ENCODE peak calls at places on chromosomes 11 and 22, in six cellular contexts. One of them, this sample, is unnamed. For H3K4me1, the result is how much of the 10 kb centered on the place peaks cover.

GRCh38 chr11:74746868-74747267 is 1.8 kb upstream of the RNF169 start:
- DNase-seq in IMR-90: no peak
- DNase-seq in HepG2: no peak
- DNase-seq in K562: no peak
- DNase-seq in HCT116: no peak
- DNase-seq in H1: no peak
- DNase-seq in this sample: no peak

GRCh38 chr11:59616396-59616982 is 915 bp upstream of the OSBP start:
- DNase-seq in IMR-90: no peak
- DNase-seq in HepG2: peak
- DNase-seq in K562: peak
- DNase-seq in HCT116: no peak
- DNase-seq in H1: no peak
- DNase-seq in this sample: no peak

GRCh38 chr11:15909937-15910598 is 446.3 kb downstream of the SOX6 start:
- DNase-seq in IMR-90: no peak
- DNase-seq in HepG2: no peak
- DNase-seq in K562: no peak
- DNase-seq in HCT116: no peak
- DNase-seq in H1: no peak
- DNase-seq in this sample: no peak

GRCh38 chr11:132576706-132577105 is 955.6 kb downstream of the OPCML start:
- DNase-seq in IMR-90: peak
- DNase-seq in HepG2: no peak
- DNase-seq in K562: no peak
- DNase-seq in HCT116: no peak
- DNase-seq in H1: no peak
- DNase-seq in this sample: no peak

GRCh38 chr11:93694586-93694985 is 33.1 kb downstream of the CEP295 start:
- DNase-seq in IMR-90: no peak
- DNase-seq in HepG2: no peak
- DNase-seq in K562: no peak
- DNase-seq in HCT116: no peak
- DNase-seq in H1: no peak
- DNase-seq in this sample: no peak

GRCh38 chr11:36465449-36466163 is 44.5 kb downstream of the TRAF6 start:
- DNase-seq in IMR-90: peak
- DNase-seq in HepG2: no peak
- DNase-seq in K562: no peak
- DNase-seq in HCT116: no peak
- DNase-seq in H1: no peak
- DNase-seq in this sample: no peak

GRCh38 chr11:113532697-113533424 is 57.7 kb upstream of the DRD2 start:
- DNase-seq in IMR-90: peak
- DNase-seq in HepG2: peak
- DNase-seq in K562: peak
- DNase-seq in HCT116: peak
- DNase-seq in H1: peak
- DNase-seq in this sample: peak

GRCh38 chr11:8911040-8911823 is at the start of gene AKIP1:
- DNase-seq in IMR-90: peak
- DNase-seq in HepG2: peak
- DNase-seq in K562: peak
- DNase-seq in HCT116: peak
- DNase-seq in H1: peak
- DNase-seq in this sample: peak

GRCh38 chr11:121721961-121722360 is 269.2 kb upstream of the SORL1-AS1 start:
- DNase-seq in IMR-90: no peak
- DNase-seq in HepG2: no peak
- DNase-seq in K562: no peak
- DNase-seq in HCT116: no peak
- DNase-seq in H1: no peak
- DNase-seq in this sample: no peak

GRCh38 chr11:111510311-111510710 is 1.9 kb downstream of the BTG4 start:
- DNase-seq in IMR-90: peak
- DNase-seq in HepG2: no peak
- DNase-seq in K562: no peak
- DNase-seq in HCT116: no peak
- DNase-seq in H1: no peak
- DNase-seq in this sample: no peak

GRCh38 chr11:61954106-61955030 is 4.2 kb downstream of the BEST1 start:
- DNase-seq in IMR-90: no peak
- DNase-seq in HepG2: no peak
- DNase-seq in K562: peak
- DNase-seq in HCT116: no peak
- DNase-seq in H1: peak
- DNase-seq in this sample: no peak

GRCh38 chr11:86116386-86116726 is 47.5 kb upstream of the PICALM start:
- DNase-seq in IMR-90: peak
- DNase-seq in HepG2: no peak
- DNase-seq in K562: no peak
- DNase-seq in HCT116: no peak
- DNase-seq in H1: no peak
- DNase-seq in this sample: no peak

GRCh38 chr22:33038131-33038772 is 19.9 kb downstream of the SYN3 start:
- DNase-seq in IMR-90: no peak
- DNase-seq in HepG2: no peak
- DNase-seq in K562: no peak
- DNase-seq in HCT116: no peak
- DNase-seq in H1: no peak
- DNase-seq in this sample: no peak

GRCh38 chr11:16876053-16876752 is 137.8 kb downstream of the C11orf58 start:
- DNase-seq in IMR-90: no peak
- DNase-seq in HepG2: no peak
- DNase-seq in K562: no peak
- DNase-seq in HCT116: no peak
- DNase-seq in H1: no peak
- DNase-seq in this sample: no peak

GRCh38 chr22:32967285-32968101 is 90.7 kb downstream of the SYN3 start:
- DNase-seq in IMR-90: no peak
- DNase-seq in HepG2: peak
- DNase-seq in K562: no peak
- DNase-seq in HCT116: no peak
- DNase-seq in H1: no peak
- DNase-seq in this sample: no peak

GRCh38 chr22:36368359-36368983 is 19.3 kb downstream of the MYH9 start:
- DNase-seq in IMR-90: peak
- DNase-seq in HepG2: peak
- DNase-seq in K562: peak
- DNase-seq in HCT116: no peak
- DNase-seq in H1: no peak
- DNase-seq in this sample: peak

GRCh38 chr22:31488988-31489617 is 539 bp downstream of the EIF4ENIF1 start:
- DNase-seq in IMR-90: peak
- DNase-seq in HepG2: no peak
- DNase-seq in K562: peak
- DNase-seq in HCT116: no peak
- DNase-seq in H1: peak
- DNase-seq in this sample: peak

GRCh38 chr22:36323182-36323854 is 64.4 kb downstream of the MYH9 start:
- DNase-seq in IMR-90: peak
- DNase-seq in HepG2: no peak
- DNase-seq in K562: no peak
- DNase-seq in HCT116: no peak
- DNase-seq in H1: no peak
- DNase-seq in this sample: peak

GRCh38 chr22:24847490-24847889 is 41.5 kb downstream of the SGSM1 start:
- DNase-seq in IMR-90: no peak
- DNase-seq in HepG2: no peak
- DNase-seq in K562: no peak
- DNase-seq in HCT116: no peak
- DNase-seq in H1: no peak
- DNase-seq in this sample: no peak

GRCh38 chr22:17921871-17922821 is 102.2 kb downstream of the MICAL3 start:
- DNase-seq in IMR-90: no peak
- DNase-seq in HepG2: peak
- DNase-seq in K562: peak
- DNase-seq in HCT116: no peak
- DNase-seq in H1: peak
- DNase-seq in this sample: no peak

GRCh38 chr11:66687831-66688281 is 10.2 kb upstream of the RBM4B start:
- DNase-seq in IMR-90: no peak
- DNase-seq in HepG2: no peak
- DNase-seq in K562: no peak
- DNase-seq in HCT116: no peak
- DNase-seq in H1: no peak
- DNase-seq in this sample: no peak

GRCh38 chr11:66686100-66686785 is 8.6 kb upstream of the RBM4B start:
- DNase-seq in IMR-90: no peak
- DNase-seq in HepG2: no peak
- DNase-seq in K562: no peak
- DNase-seq in HCT116: no peak
- DNase-seq in H1: no peak
- DNase-seq in this sample: no peak

GRCh38 chr11:66688561-66689534 is 11.2 kb upstream of the RBM4B start:
- DNase-seq in IMR-90: no peak
- DNase-seq in HepG2: no peak
- DNase-seq in K562: no peak
- DNase-seq in HCT116: no peak
- DNase-seq in H1: no peak
- DNase-seq in this sample: no peak

GRCh38 chr11:66685276-66686099 is 7.8 kb upstream of the RBM4B start:
- DNase-seq in IMR-90: no peak
- DNase-seq in HepG2: no peak
- DNase-seq in K562: no peak
- DNase-seq in HCT116: no peak
- DNase-seq in H1: no peak
- DNase-seq in this sample: no peak

GRCh38 chr11:66686801-66687750 is 9.4 kb upstream of the RBM4B start:
- DNase-seq in IMR-90: no peak
- DNase-seq in HepG2: no peak
- DNase-seq in K562: no peak
- DNase-seq in HCT116: no peak
- DNase-seq in H1: no peak
- DNase-seq in this sample: no peak
- H2AFZ ChIP-seq in IMR-90: no peak
- H2AFZ ChIP-seq in HepG2: no peak
- H2AFZ ChIP-seq in K562: no peak
- H2AFZ ChIP-seq in HCT116: no peak
- H2AFZ ChIP-seq in H1: no peak
- H2AFZ ChIP-seq in this sample: no peak

GRCh38 chr11:45899448-45900174 is 7.5 kb downstream of the FREY1 start:
- DNase-seq in IMR-90: peak
- DNase-seq in HepG2: peak
- DNase-seq in K562: peak
- DNase-seq in HCT116: no peak
- DNase-seq in H1: peak
- DNase-seq in this sample: peak
- TF ChIP-seq POLR2A in IMR-90: no peak
- TF ChIP-seq POLR2A in HepG2: no peak
- TF ChIP-seq POLR2A in K562: no peak
- TF ChIP-seq POLR2A in HCT116: no peak
- TF ChIP-seq POLR2A in H1: no peak
- TF ChIP-seq POLR2A in this sample: no peak

GRCh38 chr22:28906312-28906711 is 22.9 kb downstream of the ZNRF3 start:
- DNase-seq in IMR-90: no peak
- DNase-seq in HepG2: no peak
- DNase-seq in K562: no peak
- DNase-seq in HCT116: no peak
- DNase-seq in H1: no peak
- DNase-seq in this sample: no peak

GRCh38 chr22:28909375-28909774 is 26.0 kb downstream of the ZNRF3 start:
- DNase-seq in IMR-90: peak
- DNase-seq in HepG2: no peak
- DNase-seq in K562: peak
- DNase-seq in HCT116: no peak
- DNase-seq in H1: no peak
- DNase-seq in this sample: no peak

GRCh38 chr22:28904211-28904808 is 20.9 kb downstream of the ZNRF3 start:
- DNase-seq in IMR-90: peak
- DNase-seq in HepG2: no peak
- DNase-seq in K562: no peak
- DNase-seq in HCT116: no peak
- DNase-seq in H1: no peak
- DNase-seq in this sample: peak

GRCh38 chr22:28905433-28905832 is 22.1 kb downstream of the ZNRF3 start:
- DNase-seq in IMR-90: no peak
- DNase-seq in HepG2: no peak
- DNase-seq in K562: no peak
- DNase-seq in HCT116: no peak
- DNase-seq in H1: no peak
- DNase-seq in this sample: no peak

GRCh38 chr22:28907311-28908008 is 24.1 kb downstream of the ZNRF3 start:
- DNase-seq in IMR-90: peak
- DNase-seq in HepG2: no peak
- DNase-seq in K562: no peak
- DNase-seq in HCT116: no peak
- DNase-seq in H1: no peak
- DNase-seq in this sample: no peak
- H3K4me1 ChIP-seq in IMR-90: under half
- H3K4me1 ChIP-seq in HepG2: half or more
- H3K4me1 ChIP-seq in K562: under half
- H3K4me1 ChIP-seq in HCT116: half or more
- H3K4me1 ChIP-seq in H1: under half
- H3K4me1 ChIP-seq in this sample: under half

GRCh38 chr11:117547911-117548310 is 220.3 kb downstream of the CEP164 start:
- DNase-seq in IMR-90: no peak
- DNase-seq in HepG2: no peak
- DNase-seq in K562: no peak
- DNase-seq in HCT116: no peak
- DNase-seq in H1: no peak
- DNase-seq in this sample: no peak
- H2AFZ ChIP-seq in IMR-90: no peak
- H2AFZ ChIP-seq in HepG2: no peak
- H2AFZ ChIP-seq in K562: no peak
- H2AFZ ChIP-seq in HCT116: no peak
- H2AFZ ChIP-seq in H1: no peak
- H2AFZ ChIP-seq in this sample: no peak

DNA sequence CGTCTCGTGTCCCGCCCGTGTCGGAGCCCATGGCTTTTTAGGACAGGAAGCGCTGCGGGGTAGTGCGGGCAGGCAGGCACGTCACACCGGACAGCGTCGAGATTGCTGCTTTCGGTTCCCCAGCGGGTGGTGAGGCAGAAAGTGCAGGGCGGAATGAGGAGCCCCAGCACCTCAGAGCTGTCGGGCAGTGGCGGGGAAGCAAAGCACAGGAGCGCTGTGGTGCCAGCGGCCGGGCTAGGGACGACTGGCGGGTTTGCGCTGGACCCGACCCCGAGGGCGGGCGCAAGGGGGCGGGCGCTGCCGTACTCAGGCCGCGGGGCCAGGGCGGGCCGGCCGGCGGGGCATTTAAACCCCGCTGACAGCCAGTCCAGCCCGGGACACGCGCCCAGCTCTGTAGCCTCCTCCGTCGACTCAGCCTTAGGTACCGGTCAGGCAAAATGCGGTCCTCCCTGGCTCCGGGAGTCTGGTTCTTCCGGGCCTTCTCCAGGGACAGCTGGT is at the start of gene SLC37A2:
- DNase-seq in IMR-90: peak
- DNase-seq in HepG2: peak
- DNase-seq in K562: no peak
- DNase-seq in HCT116: no peak
- DNase-seq in H1: no peak
- DNase-seq in this sample: peak
- TF ChIP-seq POLR2A in IMR-90: peak
- TF ChIP-seq POLR2A in HepG2: no peak
- TF ChIP-seq POLR2A in K562: no peak
- TF ChIP-seq POLR2A in HCT116: no peak
- TF ChIP-seq POLR2A in H1: no peak
- TF ChIP-seq POLR2A in this sample: no peak

This sample was measured in endothelial cell of umbilical vein.